ENCODE peak calls at places on chromosomes 16 and 17, in nine cellular contexts. V is HCT116, G is uterus, Z is lower leg skin, J is heart left ventricle, L is ovary, H is transverse colon, Q is upper lobe of left lung, W is erythroblast. A is an unnamed sample.

GRCh38 chr16:88527186-88527936 is 42.8 kb upstream of the ZC3H18 start:
- DNase-seq in V (peak), G (peak), Z (no peak), J (peak), L (peak), H (peak), Q (peak), W (peak), A (peak)

GRCh38 chr17:9028632-9029570 is 7.6 kb downstream of the NTN1 start:
- DNase-seq in V (no peak), G (no peak), Z (no peak), J (no peak), L (no peak), H (no peak), Q (no peak), W (no peak), A (no peak)

GRCh38 chr16:46696957-46697356 is 7.5 kb downstream of the ORC6 start:
- DNase-seq in V (no peak), G (no peak), Z (no peak), J (no peak), L (no peak), H (no peak), Q (no peak), W (no peak), A (no peak)

GRCh38 chr17:71003736-71004135 is 834.4 kb downstream of the KCNJ2 start:
- DNase-seq in V (no peak), G (no peak), Z (no peak), J (no peak), L (no peak), H (no peak), Q (no peak), W (no peak), A (no peak)

GRCh38 chr17:8916470-8916869 is 49.0 kb upstream of the PIK3R6 start:
- DNase-seq in V (no peak), G (no peak), Z (no peak), J (no peak), L (no peak), H (no peak), Q (peak), W (no peak), A (no peak)

GRCh38 chr17:1736348-1737281 is 6.1 kb upstream of the SERPINF2 start:
- DNase-seq in V (no peak), G (peak), Z (no peak), J (peak), L (peak), H (peak), Q (peak), W (peak), A (no peak)

GRCh38 chr17:42748906-42749798 is 4.3 kb upstream of the EZH1 start:
- DNase-seq in V (no peak), G (no peak), Z (no peak), J (no peak), L (no peak), H (no peak), Q (no peak), W (no peak), A (no peak)

GRCh38 chr16:69367980-69368379 is 16.4 kb upstream of the TMED6 start:
- DNase-seq in V (no peak), G (no peak), Z (no peak), J (no peak), L (no peak), H (no peak), Q (no peak), W (no peak), A (no peak)

GRCh38 chr16:13390093-13390985 is 488.9 kb downstream of the SHISA9 start:
- DNase-seq in V (no peak), G (no peak), Z (no peak), J (no peak), L (no peak), H (no peak), Q (no peak), W (no peak), A (no peak)

GRCh38 chr16:83995756-83996155 is 27.7 kb downstream of the NECAB2 start:
- DNase-seq in V (peak), G (no peak), Z (no peak), J (peak), L (no peak), H (peak), Q (peak), W (no peak), A (no peak)

GRCh38 chr17:68909066-68909465 is 46.1 kb downstream of the ABCA8 start:
- DNase-seq in V (peak), G (peak), Z (peak), J (peak), L (peak), H (peak), Q (peak), W (no peak), A (peak)

GRCh38 chr16:7377231-7377630 is 44.6 kb downstream of the RBFOX1 start:
- DNase-seq in V (no peak), G (no peak), Z (no peak), J (no peak), L (no peak), H (no peak), Q (no peak), W (no peak), A (no peak)
- TF ChIP-seq POLR2A in V (no peak), G (no peak), Z (no peak), J (no peak), L (no peak), H (no peak), Q (no peak), W (no peak), A (no peak)

DNA sequence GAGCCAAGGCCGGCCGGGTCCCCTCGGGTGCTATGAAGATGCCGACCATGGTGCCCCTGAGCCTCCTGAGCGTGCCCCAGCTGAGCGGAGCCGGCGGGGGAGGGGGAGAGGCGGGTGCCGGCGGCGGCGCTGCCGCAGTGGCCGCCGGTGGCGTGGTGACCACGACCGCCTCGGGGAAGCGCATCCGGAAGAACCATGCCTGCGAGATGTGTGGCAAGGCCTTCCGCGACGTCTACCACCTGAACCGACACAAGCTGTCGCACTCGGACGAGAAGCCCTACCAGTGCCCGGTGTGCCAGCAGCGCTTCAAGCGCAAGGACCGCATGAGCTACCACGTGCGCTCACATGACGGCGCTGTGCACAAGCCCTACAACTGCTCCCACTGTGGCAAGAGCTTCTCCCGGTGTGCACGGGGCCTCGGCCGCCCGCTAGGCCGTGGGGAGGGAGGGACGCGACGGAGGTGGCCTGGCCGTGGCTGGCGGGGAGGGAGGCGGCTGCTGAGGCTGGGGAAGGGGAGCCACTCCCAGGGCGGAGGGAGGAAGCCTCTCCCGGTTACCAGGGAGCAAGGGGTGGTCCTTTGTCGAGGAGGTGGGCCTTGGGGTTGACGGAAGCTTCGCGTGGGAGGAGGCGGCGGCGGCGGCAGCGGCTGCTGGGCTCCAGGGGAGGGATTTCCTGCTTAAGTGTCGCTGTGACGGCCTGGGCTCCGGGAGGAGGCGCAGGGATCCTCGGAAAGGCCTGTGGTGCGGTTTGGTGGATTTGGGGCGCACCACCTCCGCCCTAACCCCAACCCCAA is 1.3 kb downstream of the MAZ start:
- DNase-seq in V (peak), G (peak), Z (peak), J (peak), L (peak), H (peak), Q (peak), W (peak), A (no peak)
- TF ChIP-seq POLR2A in V (peak), G (no peak), Z (no peak), J (peak), L (no peak), H (peak), Q (peak), W (peak), A (peak)

GRCh38 chr17:50397111-50397918 is at the start of gene LRRC59:
- DNase-seq in V (peak), G (peak), Z (peak), J (peak), L (peak), H (peak), Q (peak), W (peak), A (peak)
- TF ChIP-seq POLR2A in V (peak), G (peak), Z (no peak), J (peak), L (peak), H (peak), Q (no peak), W (peak), A (peak)

DNA sequence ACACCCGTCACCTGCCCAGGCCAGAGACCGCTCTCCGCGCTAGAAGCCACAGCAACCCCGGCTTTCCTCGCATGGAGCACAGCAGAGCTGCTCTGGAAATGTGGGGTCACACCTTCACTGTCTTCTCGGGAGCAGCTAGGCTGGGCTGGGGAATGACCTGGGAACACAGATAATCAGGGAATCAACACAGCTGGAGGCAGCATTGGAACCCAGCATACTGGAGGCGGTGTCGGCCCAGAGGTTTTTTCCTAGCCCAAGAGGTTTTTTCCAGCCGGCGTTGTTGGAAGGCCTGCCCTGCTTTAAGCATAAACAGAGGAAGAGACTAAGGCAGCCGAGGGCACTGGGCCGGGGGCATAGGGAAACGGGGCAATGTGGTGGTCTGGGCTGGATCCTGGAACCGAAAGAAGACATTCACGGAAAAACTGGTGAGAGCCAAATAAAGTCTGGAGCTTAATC is 808 bp upstream of the PLD6 start:
- DNase-seq in V (no peak), G (no peak), Z (peak), J (no peak), L (no peak), H (no peak), Q (no peak), W (no peak), A (no peak)
- TF ChIP-seq POLR2A in V (no peak), G (no peak), Z (no peak), J (no peak), L (no peak), H (no peak), Q (no peak), W (no peak), A (no peak)

GRCh38 chr16:23836404-23837291 is 865 bp downstream of the PRKCB start:
- DNase-seq in V (no peak), G (no peak), Z (no peak), J (no peak), L (no peak), H (peak), Q (peak), W (peak), A (no peak)

GRCh38 chr16:23833960-23834685 is 1.7 kb upstream of the PRKCB start:
- DNase-seq in V (no peak), G (no peak), Z (no peak), J (no peak), L (no peak), H (no peak), Q (no peak), W (no peak), A (no peak)

GRCh38 chr16:23835390-23836077 is at the start of gene PRKCB:
- DNase-seq in V (no peak), G (peak), Z (peak), J (peak), L (no peak), H (peak), Q (peak), W (peak), A (no peak)

GRCh38 chr16:23837553-23838308 is 1.9 kb downstream of the PRKCB start:
- DNase-seq in V (no peak), G (no peak), Z (no peak), J (no peak), L (no peak), H (no peak), Q (no peak), W (no peak), A (no peak)

DNA sequence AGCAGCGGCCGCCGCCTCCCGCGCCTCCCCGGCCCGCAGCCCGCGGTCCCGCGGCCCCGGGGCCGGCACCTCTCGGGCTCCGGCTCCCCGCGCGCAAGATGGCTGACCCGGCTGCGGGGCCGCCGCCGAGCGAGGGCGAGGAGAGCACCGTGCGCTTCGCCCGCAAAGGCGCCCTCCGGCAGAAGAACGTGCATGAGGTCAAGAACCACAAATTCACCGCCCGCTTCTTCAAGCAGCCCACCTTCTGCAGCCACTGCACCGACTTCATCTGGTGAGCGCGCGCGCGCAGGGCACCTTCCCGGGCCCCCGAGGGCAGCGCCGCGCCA is 258 bp downstream of the PRKCB start:
- DNase-seq in V (no peak), G (no peak), Z (no peak), J (no peak), L (no peak), H (no peak), Q (no peak), W (no peak), A (no peak)
- TF ChIP-seq POLR2A in V (no peak), G (no peak), Z (no peak), J (no peak), L (no peak), H (no peak), Q (no peak), W (no peak), A (no peak)

A was measured in H54.